ENCODE peak calls at places on chromosomes 4 and X, in five cellular contexts. W is mucosa of descending colon, F is OCI-LY7, G is H9, E is breast epithelium. H is an unnamed sample.

GRCh38 chrX:41350976-41351569 is 17.1 kb downstream of the DDX3X start:
- DNase-seq in W (no peak), F (no peak), G (no peak), E (no peak), H (no peak)

GRCh38 chr4:8199594-8200301 is 658 bp downstream of the SH3TC1 start:
- DNase-seq in W (no peak), F (no peak), G (no peak), E (no peak), H (no peak)

GRCh38 chr4:126526335-126526734 is 1106.4 kb upstream of the INTU start:
- DNase-seq in W (no peak), F (no peak), G (no peak), E (no peak), H (no peak)

GRCh38 chr4:168592676-168593075 is 95.8 kb downstream of the PALLD start:
- DNase-seq in W (no peak), F (no peak), G (no peak), E (no peak), H (no peak)

GRCh38 chr4:120680647-120681228 is 241.8 kb downstream of the PRDM5 start:
- DNase-seq in W (no peak), F (no peak), G (no peak), E (no peak), H (no peak)

GRCh38 chrX:21528076-21528475 is 130.1 kb downstream of the KLHL34 start:
- DNase-seq in W (no peak), F (no peak), G (no peak), E (no peak), H (no peak)

GRCh38 chr4:109408711-109409110 is 24.9 kb upstream of the SEC24B start:
- DNase-seq in W (no peak), F (no peak), G (no peak), E (no peak), H (no peak)

GRCh38 chr4:71498002-71498401 is 159.2 kb downstream of the SLC4A4 start:
- DNase-seq in W (no peak), F (no peak), G (no peak), E (no peak), H (no peak)

GRCh38 chr4:1072830-1073446 is 40.4 kb downstream of the RNF212 start:
- DNase-seq in W (no peak), F (peak; percentile 67), G (peak; percentile 67), E (peak; percentile 51), H (peak; percentile 37)

GRCh38 chr4:76990288-76991080 is 40.9 kb downstream of the SEPTIN11 start:
- DNase-seq in W (no peak), F (no peak), G (no peak), E (no peak), H (no peak)

GRCh38 chr4:53613428-53613827 is 22.1 kb upstream of the LNX1 start:
- DNase-seq in W (no peak), F (no peak), G (no peak), E (no peak), H (no peak)

GRCh38 chr4:27149541-27150212 is 289.0 kb downstream of the STIM2 start:
- DNase-seq in W (no peak), F (no peak), G (no peak), E (no peak), H (no peak)

GRCh38 chrX:39630344-39630743 is 467.4 kb downstream of the BCOR start:
- DNase-seq in W (no peak), F (no peak), G (no peak), E (no peak), H (no peak)

GRCh38 chr4:113674251-113674650 is 87.3 kb downstream of the CAMK2D start:
- DNase-seq in W (no peak), F (peak; percentile 35), G (no peak), E (no peak), H (no peak)

GRCh38 chr4:65943076-65943475 is 272.8 kb upstream of the EPHA5 start:
- DNase-seq in W (no peak), F (no peak), G (peak; percentile 44), E (no peak), H (peak; percentile 83)

GRCh38 chr4:80897537-80898303 is 132.8 kb upstream of the BMP3 start:
- DNase-seq in W (no peak), F (no peak), G (no peak), E (no peak), H (no peak)

GRCh38 chrX:307261-308111 is 11.1 kb downstream of the GTPBP6 start:
- DNase-seq in W (peak; percentile 47), F (no peak), G (no peak), E (no peak), H (no peak)

GRCh38 chrX:121746105-121746504 is 698.7 kb downstream of the GLUD2 start:
- DNase-seq in W (no peak), F (no peak), G (no peak), E (no peak), H (no peak)

GRCh38 chr4:52402582-52402981 is 256.5 kb downstream of the USP46 start:
- DNase-seq in W (no peak), F (no peak), G (no peak), E (no peak), H (no peak)

GRCh38 chr4:59712474-59712873 is 1487.7 kb upstream of the ADGRL3 start:
- DNase-seq in W (no peak), F (no peak), G (no peak), E (no peak), H (no peak)

GRCh38 chrX:136659174-136659573 is 11.2 kb downstream of the CD40LG start:
- DNase-seq in W (no peak), F (no peak), G (no peak), E (no peak), H (no peak)

GRCh38 chrX:123860983-123861382 is 1.1 kb downstream of the XIAP start:
- DNase-seq in W (no peak), F (peak; percentile 7), G (no peak), E (no peak), H (no peak)

GRCh38 chr4:85929926-85930325 is 429.9 kb downstream of the MAPK10 start:
- DNase-seq in W (peak; percentile 70), F (no peak), G (no peak), E (no peak), H (peak; percentile 47)

GRCh38 chr4:85928775-85929585 is 430.9 kb downstream of the MAPK10 start:
- DNase-seq in W (no peak), F (no peak), G (no peak), E (no peak), H (no peak)

GRCh38 chr4:85937507-85937906 is 422.3 kb downstream of the MAPK10 start:
- DNase-seq in W (no peak), F (no peak), G (no peak), E (no peak), H (no peak)

GRCh38 chr4:85933306-85933640 is 426.6 kb downstream of the MAPK10 start:
- DNase-seq in W (no peak), F (no peak), G (no peak), E (no peak), H (no peak)

DNA sequence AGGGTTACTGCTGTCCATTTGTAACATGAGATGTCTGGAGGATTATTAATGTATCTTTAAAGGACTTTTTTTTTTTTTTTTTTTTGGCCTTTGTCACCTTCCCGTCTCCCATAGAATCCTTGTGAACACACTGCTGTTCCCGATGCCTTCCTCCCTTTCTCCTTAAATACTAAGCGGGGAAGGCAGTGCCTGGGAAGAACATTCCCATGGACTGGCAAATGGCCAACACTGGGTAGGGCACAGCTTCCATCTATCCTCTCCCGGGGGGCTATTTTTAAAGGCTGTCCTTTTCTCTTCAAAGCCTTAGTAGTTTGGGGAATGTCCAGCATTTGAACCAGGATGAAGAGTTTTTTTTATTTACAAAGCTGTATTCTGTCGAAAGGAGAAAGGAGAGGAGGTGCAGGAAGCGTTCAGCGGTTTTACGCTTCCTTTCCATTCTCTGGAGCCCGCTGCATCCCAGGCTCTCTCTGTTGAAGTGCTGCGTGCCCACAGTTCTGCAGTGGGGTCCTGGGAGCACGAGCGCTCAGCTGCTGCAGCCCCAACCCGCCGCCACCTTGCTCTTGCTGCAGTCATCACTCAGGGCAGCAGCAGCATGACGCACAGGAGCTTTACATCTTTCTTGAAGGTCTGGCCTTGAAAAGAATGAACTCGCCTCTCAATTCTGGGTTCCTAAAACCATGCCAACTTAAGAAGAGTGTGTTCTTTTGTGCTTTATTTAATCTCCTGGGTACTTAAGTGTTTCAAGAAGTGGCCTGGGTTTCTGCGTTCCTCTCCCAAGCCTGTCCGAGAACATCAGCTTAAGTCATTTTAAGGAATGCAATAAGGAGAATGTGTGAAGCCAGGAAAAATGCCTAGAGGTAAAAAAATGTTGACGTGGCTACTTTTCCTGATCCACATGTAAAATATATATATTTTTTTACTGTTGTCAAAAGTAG is 427.2 kb downstream of the MAPK10 start:
- DNase-seq in W (no peak), F (no peak), G (no peak), E (no peak), H (peak; percentile 26)
- H3K4me1 ChIP-seq in W (peaks cover 4% of the 10 kb centered on the region), F (no peaks in the 10 kb centered on the region), G (peaks cover 10% of the 10 kb centered on the region), E (no peaks in the 10 kb centered on the region), H (peaks cover 24% of the 10 kb centered on the region)

GRCh38 chrX:71167031-71167781 is 22.6 kb downstream of the NLGN3 start:
- DNase-seq in W (no peak), F (no peak), G (no peak), E (no peak), H (no peak)

GRCh38 chrX:71170660-71171059 is 26.0 kb downstream of the NLGN3 start:
- DNase-seq in W (no peak), F (no peak), G (no peak), E (no peak), H (no peak)

GRCh38 chrX:71169586-71169985 is 24.9 kb downstream of the NLGN3 start:
- DNase-seq in W (no peak), F (no peak), G (no peak), E (no peak), H (no peak)

GRCh38 chrX:71166461-71166860 is 21.8 kb downstream of the NLGN3 start:
- DNase-seq in W (no peak), F (no peak), G (no peak), E (no peak), H (no peak)

GRCh38 chrX:71168134-71168533 is 23.5 kb downstream of the NLGN3 start:
- DNase-seq in W (no peak), F (no peak), G (no peak), E (no peak), H (no peak)
- H3K9me3 ChIP-seq in W (no peaks in the 10 kb centered on the region), F (no peaks in the 10 kb centered on the region), G (peaks cover 38% of the 10 kb centered on the region), E (no peaks in the 10 kb centered on the region), H (no peaks in the 10 kb centered on the region)

GRCh38 chrX:78063687-78064086 is 40.4 kb upstream of the PGK1 start:
- DNase-seq in W (no peak), F (no peak), G (no peak), E (no peak), H (no peak)

GRCh38 chrX:78064152-78064551 is 39.9 kb upstream of the PGK1 start:
- DNase-seq in W (no peak), F (no peak), G (no peak), E (no peak), H (no peak)

GRCh38 chrX:78066110-78066509 is 37.9 kb upstream of the PGK1 start:
- DNase-seq in W (no peak), F (no peak), G (no peak), E (no peak), H (no peak)
- H3K4me1 ChIP-seq in W (no peaks in the 10 kb centered on the region), F (no peaks in the 10 kb centered on the region), G (no peaks in the 10 kb centered on the region), E (no peaks in the 10 kb centered on the region), H (no peaks in the 10 kb centered on the region)

GRCh38 chr4:6058531-6059374 is 40.5 kb upstream of the C4orf50 start:
- DNase-seq in W (no peak), F (peak; percentile 8), G (no peak), E (no peak), H (no peak)

GRCh38 chr4:6055436-6055835 is 37.2 kb upstream of the C4orf50 start:
- DNase-seq in W (no peak), F (no peak), G (no peak), E (no peak), H (no peak)

GRCh38 chr4:6062133-6062532 is 43.9 kb upstream of the C4orf50 start:
- DNase-seq in W (no peak), F (no peak), G (no peak), E (no peak), H (no peak)

GRCh38 chr4:6056976-6057766 is 38.9 kb upstream of the C4orf50 start:
- DNase-seq in W (no peak), F (no peak), G (no peak), E (no peak), H (no peak)

GRCh38 chr4:6059375-6059805 is 41.2 kb upstream of the C4orf50 start:
- DNase-seq in W (no peak), F (no peak), G (no peak), E (no peak), H (no peak)
- H3K9me3 ChIP-seq in W (peaks cover 41% of the 10 kb centered on the region), F (peaks cover 23% of the 10 kb centered on the region), G (no peaks in the 10 kb centered on the region), E (peaks cover 31% of the 10 kb centered on the region), H (no peaks in the 10 kb centered on the region)